ENCODE peak calls at places on chromosomes 4 and X, in five cellular contexts. I is effector memory CD4-positive, alpha-beta T cell; V is activated T-helper 1 cell treated with Interleukin-2 at 50 U/mL for 16 hours; N is lower leg skin; A is RPMI8226. P is an unnamed sample.

GRCh38 chr4:173834151-173834550 is 304.1 kb upstream of the HAND2 start:
- DNase-seq in V (no peak), A (no peak), I (no peak), N (no peak), P (no peak)

GRCh38 chrX:49919617-49920016 is 2.8 kb upstream of the CLCN5 start:
- DNase-seq in A (peak), V (no peak), N (peak), I (no peak), P (peak)

GRCh38 chr4:89586864-89587263 is 250.1 kb downstream of the SNCA start:
- DNase-seq in V (no peak), I (no peak), N (no peak), A (no peak), P (no peak)

GRCh38 chr4:158811216-158811540 is 42.4 kb downstream of the FNIP2 start:
- DNase-seq in N (no peak), A (no peak), I (no peak), V (no peak), P (no peak)

GRCh38 chr4:75634951-75635350 is 4.6 kb upstream of the CDKL2 start:
- DNase-seq in N (no peak), I (no peak), V (no peak), A (no peak), P (no peak)

GRCh38 chr4:78951862-78952472 is 12.7 kb upstream of the PAQR3 start:
- DNase-seq in I (peak), V (no peak), N (no peak), A (peak), P (peak)

GRCh38 chr4:30716671-30717207 is 3.4 kb upstream of the PCDH7 start:
- DNase-seq in V (no peak), I (no peak), A (peak), N (no peak), P (peak)

GRCh38 chr4:125244848-125245450 is 69.8 kb upstream of the FAT4 start:
- DNase-seq in I (no peak), A (no peak), V (no peak), N (no peak), P (peak)